ENCODE peak calls at places on chromosomes 2 and 18, in ten cellular contexts. P is activated naive CD8-positive, alpha-beta T cell treated with anti-CD3 and anti-CD28 coated beads, Interleukin-2, amount 50 U/mL, for 24 hours; J is stimulated activated CD4-positive, alpha-beta T cell treated with anti-CD3 and anti-CD28 coated beads, Interleukin-2, amount 100 ng/mL, for 24 hours; H is aorta; D is EL; N is NCI-H1105 treated with DMSO at 0.1 percent for 48 hours; X is anterior cingulate cortex; U is BE2C; K is NCI-H1092; I is mucosa of gallbladder. B is an unnamed sample.

GRCh38 chr2:196500686-196501431 is 138.7 kb upstream of the CCDC150 start:
- DNase-seq in K (no peak), N (no peak), X (no peak), J (no peak), H (no peak), D (peak), U (no peak), P (no peak), I (no peak), B (no peak)

GRCh38 chr2:37333256-37333655 is 8.6 kb upstream of the PRKD3 start:
- DNase-seq in P (no peak), J (no peak), K (no peak), I (no peak), D (no peak), X (no peak), H (no peak), U (no peak), N (no peak), B (no peak)

GRCh38 chr18:74225193-74225840 is 66.4 kb downstream of the CYB5A start:
- DNase-seq in N (no peak), J (no peak), H (no peak), P (no peak), I (peak), K (no peak), U (peak), D (no peak), X (no peak), B (no peak)

GRCh38 chr2:110957267-110957666 is 163.4 kb upstream of the BCL2L11 start:
- DNase-seq in U (no peak), X (peak), N (no peak), I (no peak), D (no peak), K (no peak), H (no peak), P (no peak), J (no peak), B (no peak)

GRCh38 chr2:63827749-63828148 is 13.9 kb upstream of the UGP2 start:
- DNase-seq in N (no peak), P (no peak), K (no peak), U (no peak), X (no peak), D (peak), J (no peak), H (no peak), I (no peak), B (no peak)

GRCh38 chr2:231672617-231673347 is 35.5 kb upstream of the PTMA start:
- DNase-seq in K (no peak), I (no peak), U (peak), H (no peak), P (peak), N (no peak), J (no peak), D (peak), X (no peak), B (no peak)

GRCh38 chr18:36419913-36420531 is 122.5 kb downstream of the FHOD3 start:
- DNase-seq in H (no peak), K (no peak), U (no peak), D (peak), P (peak), X (no peak), J (no peak), I (no peak), N (no peak), B (no peak)

GRCh38 chr2:85326946-85327756 is 638 bp downstream of the TGOLN2 start:
- DNase-seq in I (peak), D (peak), J (peak), H (peak), K (no peak), N (no peak), P (peak), U (no peak), X (peak), B (peak)

GRCh38 chr2:141468746-141469145 is 662.1 kb downstream of the LRP1B start:
- DNase-seq in I (peak), X (no peak), P (no peak), U (no peak), D (no peak), H (no peak), J (no peak), K (no peak), N (no peak), B (peak)

GRCh38 chr2:108189316-108189715 is 50.5 kb upstream of the SULT1C3 start:
- DNase-seq in J (no peak), K (no peak), N (no peak), H (no peak), P (no peak), I (no peak), X (no peak), U (no peak), D (peak), B (no peak)